ENCODE peak calls at places on chromosomes 16 and 17, in four cellular contexts. One of them, this sample, is unnamed.

GRCh38 chr16:86483-86952 is 8.5 kb downstream of the MPG start:
- DNase-seq in GM12878: no peak
- DNase-seq in HepG2: no peak
- DNase-seq in K562: no peak
- DNase-seq in this sample: no peak

GRCh38 chr17:6729531-6729930 is 16.4 kb upstream of the SLC13A5 start:
- DNase-seq in GM12878: no peak
- DNase-seq in K562: no peak
- DNase-seq in HepG2: no peak
- DNase-seq in this sample: no peak

GRCh38 chr17:57684711-57685498 is 60.2 kb downstream of the CCDC182 start:
- DNase-seq in GM12878: no peak
- DNase-seq in HepG2: no peak
- DNase-seq in K562: no peak
- DNase-seq in this sample: no peak

GRCh38 chr17:37790153-37790552 is 45.3 kb upstream of the HNF1B start:
- DNase-seq in GM12878: no peak
- DNase-seq in K562: no peak
- DNase-seq in HepG2: no peak
- DNase-seq in this sample: no peak

GRCh38 chr17:79633937-79634813 is 23.3 kb upstream of the RBFOX3 start:
- DNase-seq in GM12878: no peak
- DNase-seq in HepG2: no peak
- DNase-seq in K562: no peak
- DNase-seq in this sample: peak; percentile 4

GRCh38 chr17:14205992-14206461 is 30.6 kb downstream of the CDRT15 start:
- DNase-seq in GM12878: no peak
- DNase-seq in K562: no peak
- DNase-seq in HepG2: no peak
- DNase-seq in this sample: no peak

GRCh38 chr17:81549826-81550225 is 2.3 kb downstream of the FAAP100 start:
- DNase-seq in K562: no peak
- DNase-seq in HepG2: no peak
- DNase-seq in GM12878: no peak
- DNase-seq in this sample: no peak

GRCh38 chr17:29124931-29125270 is 55.3 kb downstream of the MYO18A start:
- DNase-seq in GM12878: no peak
- DNase-seq in K562: peak; percentile 52
- DNase-seq in HepG2: no peak
- DNase-seq in this sample: no peak

GRCh38 chr16:50260206-50261159 is 5.9 kb upstream of the ADCY7 start:
- DNase-seq in HepG2: no peak
- DNase-seq in GM12878: no peak
- DNase-seq in K562: no peak
- DNase-seq in this sample: no peak

GRCh38 chr16:68496689-68497088 is 42.4 kb upstream of the ZFP90 start:
- DNase-seq in HepG2: no peak
- DNase-seq in K562: no peak
- DNase-seq in GM12878: no peak
- DNase-seq in this sample: no peak

GRCh38 chr17:77480509-77481215 is 339.9 kb downstream of the SEC14L1 start:
- DNase-seq in GM12878: no peak
- DNase-seq in K562: no peak
- DNase-seq in HepG2: no peak
- DNase-seq in this sample: no peak

GRCh38 chr17:78793415-78793814 is 11.3 kb upstream of the CYTH1 start:
- DNase-seq in HepG2: no peak
- DNase-seq in GM12878: no peak
- DNase-seq in K562: no peak
- DNase-seq in this sample: no peak

GRCh38 chr17:66633322-66633965 is 201.5 kb upstream of the CACNG5 start:
- DNase-seq in K562: no peak
- DNase-seq in GM12878: no peak
- DNase-seq in HepG2: no peak
- DNase-seq in this sample: no peak

GRCh38 chr17:15659663-15660062 is 24.4 kb downstream of the TRIM16 start:
- DNase-seq in HepG2: no peak
- DNase-seq in GM12878: no peak
- DNase-seq in K562: no peak
- DNase-seq in this sample: no peak

GRCh38 chr16:4056161-4057105 is 59.8 kb downstream of the ADCY9 start:
- DNase-seq in GM12878: no peak
- DNase-seq in K562: no peak
- DNase-seq in HepG2: no peak
- DNase-seq in this sample: no peak

GRCh38 chr17:81233316-81233715 is 5.5 kb downstream of the TEPSIN start:
- DNase-seq in HepG2: no peak
- DNase-seq in GM12878: no peak
- DNase-seq in K562: no peak
- DNase-seq in this sample: no peak

GRCh38 chr16:84851192-84852127 is 31.7 kb downstream of the CRISPLD2 start:
- DNase-seq in HepG2: peak; percentile 94
- DNase-seq in GM12878: no peak
- DNase-seq in K562: no peak
- DNase-seq in this sample: no peak

GRCh38 chr16:87931504-87931903 is 4.8 kb downstream of the CA5A start:
- DNase-seq in HepG2: no peak
- DNase-seq in K562: peak; percentile 68
- DNase-seq in GM12878: no peak
- DNase-seq in this sample: no peak

GRCh38 chr16:68368602-68368944 is 57.8 kb downstream of the PRMT7 start:
- DNase-seq in GM12878: no peak
- DNase-seq in K562: no peak
- DNase-seq in HepG2: no peak
- DNase-seq in this sample: no peak

GRCh38 chr16:70430667-70431536 is 8.0 kb downstream of the ST3GAL2 start:
- DNase-seq in HepG2: peak; percentile 48
- DNase-seq in K562: peak; percentile 72
- DNase-seq in GM12878: peak; percentile 99
- DNase-seq in this sample: no peak

GRCh38 chr17:78151514-78152008 is 5.4 kb downstream of the C17orf99 start:
- DNase-seq in HepG2: peak; percentile 70
- DNase-seq in K562: no peak
- DNase-seq in GM12878: no peak
- DNase-seq in this sample: no peak

GRCh38 chr17:66415366-66416206 is 113.2 kb downstream of the PRKCA start:
- DNase-seq in HepG2: peak; percentile 99
- DNase-seq in GM12878: no peak
- DNase-seq in K562: no peak
- DNase-seq in this sample: no peak

GRCh38 chr16:66042341-66042740 is 324.1 kb upstream of the CDH5 start:
- DNase-seq in HepG2: no peak
- DNase-seq in K562: no peak
- DNase-seq in GM12878: no peak
- DNase-seq in this sample: no peak

GRCh38 chr16:29126621-29127020 is 141.8 kb downstream of the LAT start:
- DNase-seq in GM12878: no peak
- DNase-seq in K562: no peak
- DNase-seq in HepG2: no peak
- DNase-seq in this sample: no peak

GRCh38 chr17:45958307-45958706 is 40.7 kb upstream of the STH start:
- DNase-seq in K562: no peak
- DNase-seq in HepG2: no peak
- DNase-seq in GM12878: no peak
- DNase-seq in this sample: no peak

GRCh38 chr17:78257810-78258322 is 26.4 kb downstream of the TMEM235 start:
- DNase-seq in K562: peak; percentile 28
- DNase-seq in HepG2: no peak
- DNase-seq in GM12878: no peak
- DNase-seq in this sample: no peak

GRCh38 chr17:13702266-13702665 is 100.5 kb upstream of the HS3ST3A1 start:
- DNase-seq in K562: no peak
- DNase-seq in GM12878: no peak
- DNase-seq in HepG2: no peak
- DNase-seq in this sample: no peak

GRCh38 chr16:29804455-29805231 is 1.7 kb upstream of the MAZ start:
- DNase-seq in HepG2: no peak
- DNase-seq in GM12878: no peak
- DNase-seq in K562: peak; percentile 47
- DNase-seq in this sample: no peak

GRCh38 chr17:83075270-83075880 is 4.0 kb upstream of the METRNL start:
- DNase-seq in K562: no peak
- DNase-seq in HepG2: no peak
- DNase-seq in GM12878: no peak
- DNase-seq in this sample: no peak

GRCh38 chr17:42337442-42337841 is 49.1 kb downstream of the STAT5A start:
- DNase-seq in K562: no peak
- DNase-seq in GM12878: peak; percentile 94
- DNase-seq in HepG2: no peak
- DNase-seq in this sample: no peak

GRCh38 chr17:40322417-40323315 is 13.7 kb downstream of the RARA start:
- DNase-seq in GM12878: peak; percentile 88
- DNase-seq in K562: peak; percentile 81
- DNase-seq in HepG2: peak; percentile 55
- DNase-seq in this sample: no peak

GRCh38 chr16:79897087-79897443 is 296.5 kb upstream of the MAF start:
- DNase-seq in K562: no peak
- DNase-seq in HepG2: no peak
- DNase-seq in GM12878: no peak
- DNase-seq in this sample: no peak

DNA sequence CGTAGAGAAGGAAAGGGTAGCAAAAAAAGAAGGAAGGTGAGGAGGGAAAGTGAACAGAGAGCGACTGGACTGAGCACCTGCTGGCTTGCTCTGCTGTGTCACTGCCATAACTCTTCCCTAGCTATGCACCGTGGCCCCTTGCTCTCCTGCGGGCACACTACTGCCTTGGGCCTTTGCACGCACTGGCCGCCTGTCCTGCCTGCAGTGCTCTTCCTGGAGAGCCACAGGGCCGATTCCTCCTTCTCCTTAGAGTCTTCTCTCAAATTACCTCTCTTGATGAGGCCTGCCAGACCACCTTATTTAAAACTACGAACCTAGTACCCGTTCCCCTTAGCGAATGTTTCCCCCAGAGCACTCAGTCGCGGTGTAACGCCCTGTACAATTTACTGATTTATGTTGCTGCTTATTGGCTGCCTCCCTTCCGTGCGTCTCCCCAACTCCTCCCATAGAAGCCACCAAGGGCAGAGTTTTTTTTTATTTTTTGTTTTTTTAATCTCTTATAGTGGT is 70.3 kb downstream of the RAI1 start:
- DNase-seq in GM12878: no peak
- DNase-seq in K562: no peak
- DNase-seq in HepG2: no peak
- DNase-seq in this sample: no peak
- TF ChIP-seq FOXK2 in GM12878: no peak
- TF ChIP-seq FOXK2 in K562: no peak
- TF ChIP-seq FOXK2 in HepG2: no peak
- TF ChIP-seq FOXK2 in this sample: no peak

DNA sequence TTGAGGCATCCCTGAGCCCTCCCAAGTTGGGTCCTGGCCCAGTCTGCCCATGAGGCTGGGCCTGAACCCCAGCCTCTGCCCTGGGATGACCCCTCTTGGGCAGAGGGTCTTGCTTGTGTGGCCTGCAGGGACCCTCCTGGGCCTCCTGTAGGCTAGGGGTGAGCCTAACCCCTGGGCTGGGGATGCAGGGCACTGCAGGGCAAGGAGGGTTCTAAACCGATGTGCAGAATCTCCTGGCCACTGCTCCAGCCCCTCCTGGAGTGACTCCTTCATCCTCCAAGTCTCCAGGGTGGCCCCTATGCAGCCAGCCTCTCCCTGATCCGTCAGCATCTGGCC is 37.5 kb downstream of the LGALS9 start:
- DNase-seq in HepG2: no peak
- DNase-seq in GM12878: no peak
- DNase-seq in K562: no peak
- DNase-seq in this sample: no peak
- TF ChIP-seq FOXK2 in HepG2: no peak
- TF ChIP-seq FOXK2 in GM12878: no peak
- TF ChIP-seq FOXK2 in K562: no peak
- TF ChIP-seq FOXK2 in this sample: no peak

DNA sequence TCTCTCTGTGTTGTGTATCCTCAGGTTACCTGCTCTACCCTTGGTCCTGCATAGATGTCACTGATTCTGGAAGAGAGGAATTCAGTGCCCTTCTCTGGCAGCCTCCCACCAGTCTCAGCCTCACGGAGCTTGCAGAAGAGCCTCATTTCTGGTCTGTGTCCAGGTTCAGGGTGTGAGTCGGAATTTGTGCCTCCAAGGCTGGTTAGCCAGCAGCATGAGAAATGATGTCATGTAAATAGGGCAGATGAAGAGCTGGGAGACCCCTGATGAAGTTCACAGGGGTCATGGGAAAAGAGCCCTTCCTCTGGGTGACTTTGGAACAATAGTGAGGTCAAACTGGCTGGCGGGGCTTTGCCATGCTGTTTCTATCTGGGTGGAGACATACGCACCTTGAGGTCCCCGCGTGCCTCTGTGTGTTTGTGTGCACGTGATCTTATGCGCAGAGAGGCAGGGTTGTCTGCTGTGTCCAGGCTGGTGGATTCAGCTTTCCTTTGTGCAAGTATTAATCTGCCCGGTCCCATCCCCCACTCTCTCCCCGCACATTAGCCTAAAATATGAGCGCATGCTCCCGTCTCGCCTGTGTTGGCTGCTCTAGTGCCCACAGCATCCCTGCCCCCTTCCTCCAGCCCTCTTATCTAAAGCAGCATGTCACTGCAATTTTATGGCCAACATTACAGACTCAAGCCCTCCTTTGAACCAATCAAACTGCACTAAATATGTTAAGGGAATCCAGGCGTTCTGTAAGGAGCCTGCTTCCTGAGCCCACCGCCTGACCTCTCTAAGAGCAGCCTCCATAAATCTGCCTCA is 256.3 kb upstream of the ZFHX3 start:
- DNase-seq in K562: no peak
- DNase-seq in HepG2: no peak
- DNase-seq in GM12878: no peak
- DNase-seq in this sample: peak; percentile 38
- TF ChIP-seq FOXK2 in K562: no peak
- TF ChIP-seq FOXK2 in HepG2: no peak
- TF ChIP-seq FOXK2 in GM12878: no peak
- TF ChIP-seq FOXK2 in this sample: no peak

GRCh38 chr17:73954981-73955380 is 248.5 kb upstream of the RPL38 start:
- DNase-seq in GM12878: no peak
- DNase-seq in K562: no peak
- DNase-seq in HepG2: no peak
- DNase-seq in this sample: no peak

GRCh38 chr17:73955616-73956015 is 247.9 kb upstream of the RPL38 start:
- DNase-seq in HepG2: no peak
- DNase-seq in K562: no peak
- DNase-seq in GM12878: no peak
- DNase-seq in this sample: no peak

GRCh38 chr17:73956595-73957465 is 246.6 kb upstream of the RPL38 start:
- DNase-seq in HepG2: peak; percentile 56
- DNase-seq in K562: peak; percentile 66
- DNase-seq in GM12878: no peak
- DNase-seq in this sample: peak; percentile 80

GRCh38 chr17:73957564-73957963 is 245.9 kb upstream of the RPL38 start:
- DNase-seq in K562: no peak
- DNase-seq in GM12878: no peak
- DNase-seq in HepG2: no peak
- DNase-seq in this sample: no peak

DNA sequence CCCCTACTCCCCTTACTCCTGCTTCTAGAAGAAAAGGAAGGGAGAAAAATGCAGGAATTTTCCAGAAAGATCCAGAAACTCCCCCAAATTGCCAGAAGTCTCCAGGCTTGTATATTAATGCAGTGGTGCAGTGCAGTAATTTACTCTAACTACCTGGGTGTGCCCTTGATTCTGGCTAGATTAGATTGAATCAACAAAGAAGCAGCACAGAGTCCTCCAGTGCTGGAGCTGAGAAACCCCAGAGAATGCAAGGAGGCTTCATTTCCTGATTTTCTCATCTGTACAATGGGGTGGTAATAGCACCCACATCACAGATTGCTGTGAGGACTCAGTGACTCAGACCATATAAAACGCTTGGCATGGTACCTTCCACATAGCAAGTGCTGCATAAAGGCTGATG is 247.3 kb upstream of the RPL38 start:
- DNase-seq in GM12878: no peak
- DNase-seq in HepG2: no peak
- DNase-seq in K562: no peak
- DNase-seq in this sample: no peak
- TF ChIP-seq FOXK2 in GM12878: no peak
- TF ChIP-seq FOXK2 in HepG2: no peak
- TF ChIP-seq FOXK2 in K562: no peak
- TF ChIP-seq FOXK2 in this sample: no peak